ENCODE peak calls at places on chromosomes 16 and 17, in eight cellular contexts. U, M, R, N, P, X, A and V are unnamed samples.

GRCh38 chr16:27819881-27820610 is 243.5 kb downstream of the GSG1L start:
- DNase-seq in X (no peak), U (no peak), R (no peak), P (no peak), N (no peak), A (no peak), M (no peak), V (no peak)

GRCh38 chr16:79644977-79645667 is 44.6 kb upstream of the MAF start:
- DNase-seq in X (no peak), M (no peak), A (no peak), P (no peak), N (no peak), U (no peak), R (no peak), V (no peak)

GRCh38 chr16:23420011-23420410 is 33.0 kb downstream of the COG7 start:
- DNase-seq in U (no peak), A (no peak), M (no peak), N (no peak), R (no peak), P (no peak), X (no peak), V (no peak)

GRCh38 chr16:88754109-88754911 is 30.7 kb downstream of the PIEZO1 start:
- DNase-seq in M (no peak), P (no peak), X (no peak), U (no peak), A (no peak), R (no peak), N (no peak), V (no peak)

GRCh38 chr16:27330542-27330941 is 16.8 kb downstream of the IL4R start:
- DNase-seq in P (no peak), X (no peak), M (no peak), U (no peak), N (no peak), A (no peak), R (peak; percentile 96), V (no peak)

GRCh38 chr17:10429416-10430045 is 7.8 kb upstream of the MYH8 start:
- DNase-seq in M (no peak), N (no peak), X (no peak), P (no peak), A (no peak), R (no peak), U (no peak), V (no peak)

GRCh38 chr16:28537076-28537475 is 1.7 kb downstream of the NUPR1 start:
- DNase-seq in M (no peak), U (no peak), A (no peak), P (no peak), X (no peak), R (no peak), N (no peak), V (no peak)

GRCh38 chr16:87706278-87707000 is 59.3 kb downstream of the KLHDC4 start:
- DNase-seq in X (no peak), A (no peak), N (no peak), R (no peak), M (no peak), U (no peak), P (peak; percentile 68), V (peak; percentile 65)

GRCh38 chr16:74281285-74281684 is 15.3 kb upstream of the PSMD7 start:
- DNase-seq in N (no peak), M (no peak), P (no peak), X (no peak), U (no peak), R (no peak), A (no peak), V (peak; percentile 39)

GRCh38 chr17:1203111-1203966 is 23.6 kb upstream of the ABR start:
- DNase-seq in U (peak; percentile 18), P (no peak), X (peak; percentile 84), M (peak; percentile 52), A (peak; percentile 65), R (peak; percentile 85), N (no peak), V (peak; percentile 81)

GRCh38 chr16:70634861-70635260 is 11.5 kb upstream of the IL34 start:
- DNase-seq in P (no peak), R (no peak), U (no peak), A (no peak), N (no peak), X (no peak), M (no peak), V (no peak)

GRCh38 chr17:76543482-76544122 is 3.8 kb downstream of the PRCD start:
- DNase-seq in U (no peak), P (no peak), N (no peak), R (peak; percentile 60), A (no peak), X (no peak), M (no peak), V (no peak)

GRCh38 chr16:27634781-27635180 is 84.8 kb downstream of the KATNIP start:
- DNase-seq in A (no peak), U (no peak), M (no peak), R (no peak), N (no peak), X (no peak), P (no peak), V (no peak)

GRCh38 chr17:67696347-67696746 is 21.4 kb upstream of the NOL11 start:
- DNase-seq in R (no peak), M (no peak), P (no peak), A (no peak), X (no peak), U (no peak), N (no peak), V (no peak)

GRCh38 chr17:2841606-2842005 is 45.4 kb downstream of the RAP1GAP2 start:
- DNase-seq in R (no peak), U (no peak), M (no peak), P (no peak), A (no peak), X (no peak), N (no peak), V (no peak)

GRCh38 chr16:27720731-27721547 is 171.0 kb downstream of the KATNIP start:
- DNase-seq in A (no peak), X (no peak), R (no peak), U (no peak), M (no peak), N (no peak), P (no peak), V (peak; percentile 30)

GRCh38 chr16:4846503-4846900 is 586 bp downstream of the GLYR1 start:
- DNase-seq in X (peak; percentile 32), A (no peak), R (no peak), M (no peak), P (peak; percentile 42), U (peak; percentile 1), N (peak; percentile 74), V (peak; percentile 74)